ENCODE peak calls at places on chromosome 20, in ten cellular contexts. G is caudate nucleus, E is ecto neural progenitor cell, N is Calu3, Z is ovary, I is sciatic nerve, Y is activated T-cell treated with anti-CD3 and anti-CD28 coated beads for 1 hour, F is EL, J is SW 1271, L is Caki2. U is an unnamed sample.

GRCh38 chr20:44198872-44199271 is 11.7 kb downstream of the OSER1 start:
- DNase-seq in N (no peak), I (no peak), F (no peak), E (no peak), Z (no peak), Y (no peak), J (no peak), L (no peak), G (no peak), U (no peak)

GRCh38 chr20:32792316-32792715 is 27.4 kb upstream of the MAPRE1 start:
- DNase-seq in N (peak), L (no peak), J (no peak), F (peak), I (no peak), E (peak), G (peak), Z (no peak), Y (no peak), U (no peak)

GRCh38 chr20:21767739-21768223 is 62.3 kb downstream of the PAX1 start:
- DNase-seq in J (no peak), E (peak), L (peak), F (no peak), Z (no peak), G (no peak), I (no peak), N (no peak), Y (no peak), U (peak)

GRCh38 chr20:61807426-61808160 is 258.1 kb downstream of the TAF4 start:
- DNase-seq in Z (no peak), F (no peak), E (no peak), G (no peak), J (no peak), N (no peak), I (no peak), L (no peak), Y (no peak), U (peak)

GRCh38 chr20:11452326-11452725 is 465.4 kb upstream of the BTBD3 start:
- DNase-seq in I (no peak), Z (no peak), E (no peak), N (no peak), J (no peak), G (no peak), L (no peak), F (peak), Y (no peak), U (no peak)

GRCh38 chr20:37755665-37756064 is 61.8 kb downstream of the CTNNBL1 start:
- DNase-seq in I (no peak), N (no peak), L (no peak), G (no peak), Y (no peak), E (no peak), Z (no peak), J (no peak), F (no peak), U (no peak)

GRCh38 chr20:4836935-4837334 is 115.2 kb downstream of the PRND start:
- DNase-seq in Y (no peak), Z (no peak), L (no peak), G (no peak), F (no peak), E (no peak), I (no peak), J (no peak), N (no peak), U (no peak)

GRCh38 chr20:50594591-50595432 is 84.6 kb downstream of the PTPN1 start:
- DNase-seq in G (no peak), L (no peak), Y (no peak), J (no peak), I (no peak), E (no peak), N (no peak), Z (no peak), F (no peak), U (no peak)

GRCh38 chr20:47886454-47887041 is 101.3 kb upstream of the SULF2 start:
- DNase-seq in Y (no peak), I (no peak), L (no peak), E (no peak), N (no peak), Z (no peak), F (no peak), G (no peak), J (no peak), U (no peak)

GRCh38 chr20:1375515-1375914 is 17.3 kb downstream of the FKBP1A start:
- DNase-seq in E (peak), N (no peak), J (peak), Y (no peak), G (no peak), Z (no peak), I (no peak), L (no peak), F (peak), U (no peak)

GRCh38 chr20:47300071-47300470 is 56.4 kb downstream of the ZMYND8 start:
- DNase-seq in J (no peak), G (no peak), I (no peak), L (no peak), F (peak), E (no peak), N (no peak), Y (no peak), Z (no peak), U (no peak)

U was measured in upper lobe of right lung.